ENCODE peak calls at places on chromosomes 13 and 19, in nine cellular contexts. One of them, this sample, is unnamed.
A peak's percentile ranks its signal among the peaks of the same experiment; 100 is the strongest.

GRCh38 chr13:99161512-99161911 is 39.1 kb upstream of the UBAC2 start:
- DNase-seq in Peyer's patch: no peak
- DNase-seq in OCI-LY7: no peak
- DNase-seq in upper lobe of left lung: no peak
- DNase-seq in mammary epithelial cell: no peak
- DNase-seq in heart left ventricle: no peak
- DNase-seq in ascending aorta: no peak
- DNase-seq in fibroblast of lung: no peak
- DNase-seq in effector memory CD4-positive, alpha-beta T cell: no peak
- DNase-seq in this sample: no peak

GRCh38 chr19:43779820-43780219 is 953 bp downstream of the KCNN4 start:
- DNase-seq in Peyer's patch: peak; percentile 43
- DNase-seq in OCI-LY7: peak; percentile 75
- DNase-seq in upper lobe of left lung: no peak
- DNase-seq in mammary epithelial cell: peak; percentile 49
- DNase-seq in heart left ventricle: no peak
- DNase-seq in ascending aorta: no peak
- DNase-seq in fibroblast of lung: no peak
- DNase-seq in effector memory CD4-positive, alpha-beta T cell: no peak
- DNase-seq in this sample: no peak

GRCh38 chr13:78603240-78603947 is at the start of gene POU4F1:
- DNase-seq in Peyer's patch: peak; percentile 67
- DNase-seq in OCI-LY7: peak; percentile 92
- DNase-seq in upper lobe of left lung: peak; percentile 89
- DNase-seq in mammary epithelial cell: peak; percentile 47
- DNase-seq in heart left ventricle: no peak
- DNase-seq in ascending aorta: no peak
- DNase-seq in fibroblast of lung: peak; percentile 26
- DNase-seq in effector memory CD4-positive, alpha-beta T cell: peak; percentile 45
- DNase-seq in this sample: no peak

GRCh38 chr13:20769091-20769490 is 4.7 kb downstream of the EEF1AKMT1 start:
- DNase-seq in Peyer's patch: no peak
- DNase-seq in OCI-LY7: no peak
- DNase-seq in upper lobe of left lung: no peak
- DNase-seq in mammary epithelial cell: no peak
- DNase-seq in heart left ventricle: no peak
- DNase-seq in ascending aorta: no peak
- DNase-seq in fibroblast of lung: no peak
- DNase-seq in effector memory CD4-positive, alpha-beta T cell: no peak
- DNase-seq in this sample: no peak

GRCh38 chr19:29724102-29724641 is 9.1 kb upstream of the C19orf12 start:
- DNase-seq in Peyer's patch: no peak
- DNase-seq in OCI-LY7: no peak
- DNase-seq in upper lobe of left lung: peak; percentile 83
- DNase-seq in mammary epithelial cell: no peak
- DNase-seq in heart left ventricle: no peak
- DNase-seq in ascending aorta: no peak
- DNase-seq in fibroblast of lung: peak; percentile 6
- DNase-seq in effector memory CD4-positive, alpha-beta T cell: no peak
- DNase-seq in this sample: no peak

GRCh38 chr19:1312732-1313694 is 27.3 kb downstream of the EFNA2 start:
- DNase-seq in Peyer's patch: no peak
- DNase-seq in OCI-LY7: no peak
- DNase-seq in upper lobe of left lung: peak; percentile 70
- DNase-seq in mammary epithelial cell: peak; percentile 61
- DNase-seq in heart left ventricle: no peak
- DNase-seq in ascending aorta: no peak
- DNase-seq in fibroblast of lung: peak; percentile 11
- DNase-seq in effector memory CD4-positive, alpha-beta T cell: no peak
- DNase-seq in this sample: no peak

GRCh38 chr19:1555802-1556638 is 12.1 kb downstream of the MEX3D start:
- DNase-seq in Peyer's patch: no peak
- DNase-seq in OCI-LY7: no peak
- DNase-seq in upper lobe of left lung: peak; percentile 82
- DNase-seq in mammary epithelial cell: no peak
- DNase-seq in heart left ventricle: no peak
- DNase-seq in ascending aorta: no peak
- DNase-seq in fibroblast of lung: no peak
- DNase-seq in effector memory CD4-positive, alpha-beta T cell: no peak
- DNase-seq in this sample: no peak

GRCh38 chr13:42078113-42078769 is 29.8 kb downstream of the DGKH start:
- DNase-seq in Peyer's patch: no peak
- DNase-seq in OCI-LY7: peak; percentile 4
- DNase-seq in upper lobe of left lung: no peak
- DNase-seq in mammary epithelial cell: no peak
- DNase-seq in heart left ventricle: no peak
- DNase-seq in ascending aorta: no peak
- DNase-seq in fibroblast of lung: no peak
- DNase-seq in effector memory CD4-positive, alpha-beta T cell: no peak
- DNase-seq in this sample: no peak

GRCh38 chr13:33174491-33174890 is 111.1 kb downstream of the STARD13 start:
- DNase-seq in Peyer's patch: no peak
- DNase-seq in OCI-LY7: no peak
- DNase-seq in upper lobe of left lung: no peak
- DNase-seq in mammary epithelial cell: no peak
- DNase-seq in heart left ventricle: no peak
- DNase-seq in ascending aorta: no peak
- DNase-seq in fibroblast of lung: no peak
- DNase-seq in effector memory CD4-positive, alpha-beta T cell: no peak
- DNase-seq in this sample: no peak

GRCh38 chr19:44575116-44575700 is 38.2 kb upstream of the IGSF23 start:
- DNase-seq in Peyer's patch: no peak
- DNase-seq in OCI-LY7: no peak
- DNase-seq in upper lobe of left lung: no peak
- DNase-seq in mammary epithelial cell: no peak
- DNase-seq in heart left ventricle: no peak
- DNase-seq in ascending aorta: no peak
- DNase-seq in fibroblast of lung: no peak
- DNase-seq in effector memory CD4-positive, alpha-beta T cell: no peak
- DNase-seq in this sample: no peak

GRCh38 chr13:112629161-112629560 is 41.2 kb upstream of the TUBGCP3 start:
- DNase-seq in Peyer's patch: no peak
- DNase-seq in OCI-LY7: no peak
- DNase-seq in upper lobe of left lung: no peak
- DNase-seq in mammary epithelial cell: no peak
- DNase-seq in heart left ventricle: no peak
- DNase-seq in ascending aorta: no peak
- DNase-seq in fibroblast of lung: no peak
- DNase-seq in effector memory CD4-positive, alpha-beta T cell: no peak
- DNase-seq in this sample: no peak

GRCh38 chr13:79508224-79508961 is 27.4 kb downstream of the NDFIP2 start:
- DNase-seq in Peyer's patch: no peak
- DNase-seq in OCI-LY7: no peak
- DNase-seq in upper lobe of left lung: no peak
- DNase-seq in mammary epithelial cell: no peak
- DNase-seq in heart left ventricle: no peak
- DNase-seq in ascending aorta: no peak
- DNase-seq in fibroblast of lung: no peak
- DNase-seq in effector memory CD4-positive, alpha-beta T cell: no peak
- DNase-seq in this sample: no peak

GRCh38 chr19:43765109-43765876 is 10.5 kb upstream of the SMG9 start:
- DNase-seq in Peyer's patch: no peak
- DNase-seq in OCI-LY7: peak; percentile 88
- DNase-seq in upper lobe of left lung: no peak
- DNase-seq in mammary epithelial cell: peak; percentile 98
- DNase-seq in heart left ventricle: peak; percentile 35
- DNase-seq in ascending aorta: peak; percentile 59
- DNase-seq in fibroblast of lung: peak; percentile 87
- DNase-seq in effector memory CD4-positive, alpha-beta T cell: peak; percentile 52
- DNase-seq in this sample: no peak

GRCh38 chr13:59409211-59409610 is 754.5 kb downstream of the DIAPH3 start:
- DNase-seq in Peyer's patch: no peak
- DNase-seq in OCI-LY7: no peak
- DNase-seq in upper lobe of left lung: no peak
- DNase-seq in mammary epithelial cell: no peak
- DNase-seq in heart left ventricle: peak; percentile 68
- DNase-seq in ascending aorta: no peak
- DNase-seq in fibroblast of lung: peak; percentile 77
- DNase-seq in effector memory CD4-positive, alpha-beta T cell: no peak
- DNase-seq in this sample: no peak

GRCh38 chr13:49690133-49690989 is 925 bp downstream of the EBPL start:
- DNase-seq in Peyer's patch: no peak
- DNase-seq in OCI-LY7: no peak
- DNase-seq in upper lobe of left lung: no peak
- DNase-seq in mammary epithelial cell: peak; percentile 33
- DNase-seq in heart left ventricle: no peak
- DNase-seq in ascending aorta: no peak
- DNase-seq in fibroblast of lung: peak; percentile 71
- DNase-seq in effector memory CD4-positive, alpha-beta T cell: no peak
- DNase-seq in this sample: peak; percentile 73

GRCh38 chr13:33057019-33057785 is 41.0 kb downstream of the KL start:
- DNase-seq in Peyer's patch: no peak
- DNase-seq in OCI-LY7: peak; percentile 4
- DNase-seq in upper lobe of left lung: no peak
- DNase-seq in mammary epithelial cell: peak; percentile 2
- DNase-seq in heart left ventricle: no peak
- DNase-seq in ascending aorta: no peak
- DNase-seq in fibroblast of lung: no peak
- DNase-seq in effector memory CD4-positive, alpha-beta T cell: no peak
- DNase-seq in this sample: no peak

GRCh38 chr19:2171349-2172145 is 7.8 kb downstream of the DOT1L start:
- DNase-seq in Peyer's patch: no peak
- DNase-seq in OCI-LY7: peak; percentile 82
- DNase-seq in upper lobe of left lung: peak; percentile 85
- DNase-seq in mammary epithelial cell: no peak
- DNase-seq in heart left ventricle: no peak
- DNase-seq in ascending aorta: no peak
- DNase-seq in fibroblast of lung: peak; percentile 55
- DNase-seq in effector memory CD4-positive, alpha-beta T cell: peak; percentile 71
- DNase-seq in this sample: no peak

GRCh38 chr13:73991384-73991783 is 142.8 kb downstream of the KLF12 start:
- DNase-seq in Peyer's patch: no peak
- DNase-seq in OCI-LY7: peak; percentile 80
- DNase-seq in upper lobe of left lung: no peak
- DNase-seq in mammary epithelial cell: no peak
- DNase-seq in heart left ventricle: no peak
- DNase-seq in ascending aorta: no peak
- DNase-seq in fibroblast of lung: no peak
- DNase-seq in effector memory CD4-positive, alpha-beta T cell: no peak
- DNase-seq in this sample: no peak

GRCh38 chr13:98279473-98280175 is 102.6 kb upstream of the RNF113B start:
- DNase-seq in Peyer's patch: no peak
- DNase-seq in OCI-LY7: peak; percentile 46
- DNase-seq in upper lobe of left lung: no peak
- DNase-seq in mammary epithelial cell: no peak
- DNase-seq in heart left ventricle: no peak
- DNase-seq in ascending aorta: no peak
- DNase-seq in fibroblast of lung: no peak
- DNase-seq in effector memory CD4-positive, alpha-beta T cell: no peak
- DNase-seq in this sample: no peak

GRCh38 chr13:85601526-85601925 is 197.7 kb downstream of the SLITRK6 start:
- DNase-seq in Peyer's patch: no peak
- DNase-seq in OCI-LY7: no peak
- DNase-seq in upper lobe of left lung: no peak
- DNase-seq in mammary epithelial cell: no peak
- DNase-seq in heart left ventricle: no peak
- DNase-seq in ascending aorta: no peak
- DNase-seq in fibroblast of lung: peak; percentile 52
- DNase-seq in effector memory CD4-positive, alpha-beta T cell: no peak
- DNase-seq in this sample: no peak

GRCh38 chr19:52086481-52086880 is 9.1 kb downstream of the ZNF841 start:
- DNase-seq in Peyer's patch: no peak
- DNase-seq in OCI-LY7: no peak
- DNase-seq in upper lobe of left lung: no peak
- DNase-seq in mammary epithelial cell: peak; percentile 46
- DNase-seq in heart left ventricle: no peak
- DNase-seq in ascending aorta: no peak
- DNase-seq in fibroblast of lung: peak; percentile 70
- DNase-seq in effector memory CD4-positive, alpha-beta T cell: no peak
- DNase-seq in this sample: no peak

GRCh38 chr19:38862321-38863059 is 12.7 kb upstream of the HNRNPL start:
- DNase-seq in Peyer's patch: no peak
- DNase-seq in OCI-LY7: no peak
- DNase-seq in upper lobe of left lung: no peak
- DNase-seq in mammary epithelial cell: no peak
- DNase-seq in heart left ventricle: peak; percentile 30
- DNase-seq in ascending aorta: no peak
- DNase-seq in fibroblast of lung: peak; percentile 45
- DNase-seq in effector memory CD4-positive, alpha-beta T cell: no peak
- DNase-seq in this sample: peak; percentile 96
- H3K27ac ChIP-seq in Peyer's patch: peak overlapping the region; percentile 40
- H3K27ac ChIP-seq in OCI-LY7: peak overlapping the region; percentile 31
- H3K27ac ChIP-seq in upper lobe of left lung: no peak overlapping the region
- H3K27ac ChIP-seq in mammary epithelial cell: no peak overlapping the region
- H3K27ac ChIP-seq in heart left ventricle: peak overlapping the region; percentile 76
- H3K27ac ChIP-seq in ascending aorta: no peak overlapping the region
- H3K27ac ChIP-seq in fibroblast of lung: no peak overlapping the region
- H3K27ac ChIP-seq in effector memory CD4-positive, alpha-beta T cell: no peak overlapping the region
- H3K27ac ChIP-seq in this sample: peak overlapping the region; percentile 67

DNA sequence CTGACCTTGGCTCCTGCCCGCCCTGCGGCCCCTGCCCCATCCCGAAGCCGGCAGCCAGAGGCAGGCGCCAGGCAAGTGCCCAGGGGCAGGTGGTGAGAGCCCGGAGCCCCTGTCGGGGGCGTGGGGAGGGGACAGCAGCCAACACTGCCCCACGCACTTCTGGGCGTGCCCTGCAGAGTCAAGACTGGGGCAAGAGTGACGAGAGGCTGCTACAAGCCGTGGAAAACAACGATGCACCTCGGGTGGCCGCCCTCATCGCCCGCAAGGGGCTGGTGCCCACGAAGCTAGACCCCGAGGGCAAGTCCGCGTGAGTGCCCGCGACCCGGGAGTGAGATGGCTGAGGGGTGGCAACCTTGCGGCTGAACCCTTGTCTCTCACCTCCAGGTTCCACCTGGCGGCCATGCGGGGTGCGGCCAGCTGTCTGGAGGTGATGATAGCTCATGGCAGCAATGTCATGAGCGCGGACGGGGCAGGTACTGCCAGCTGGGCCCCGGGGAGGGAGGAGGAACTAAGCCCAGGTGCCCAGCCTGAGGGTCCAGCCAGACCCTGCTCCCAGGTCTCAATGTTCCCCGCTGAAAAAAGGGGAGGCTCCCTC is 17.3 kb downstream of the ANKRD24 start:
- DNase-seq in Peyer's patch: peak; percentile 58
- DNase-seq in OCI-LY7: no peak
- DNase-seq in upper lobe of left lung: no peak
- DNase-seq in mammary epithelial cell: no peak
- DNase-seq in heart left ventricle: no peak
- DNase-seq in ascending aorta: no peak
- DNase-seq in fibroblast of lung: no peak
- DNase-seq in effector memory CD4-positive, alpha-beta T cell: no peak
- DNase-seq in this sample: no peak
- H3K4me3 ChIP-seq in Peyer's patch: no peak overlapping the region
- H3K4me3 ChIP-seq in OCI-LY7: no peak overlapping the region
- H3K4me3 ChIP-seq in upper lobe of left lung: no peak overlapping the region
- H3K4me3 ChIP-seq in mammary epithelial cell: no peak overlapping the region
- H3K4me3 ChIP-seq in heart left ventricle: no peak overlapping the region
- H3K4me3 ChIP-seq in ascending aorta: no peak overlapping the region
- H3K4me3 ChIP-seq in fibroblast of lung: no peak overlapping the region
- H3K4me3 ChIP-seq in effector memory CD4-positive, alpha-beta T cell: no peak overlapping the region
- H3K4me3 ChIP-seq in this sample: no peak overlapping the region

GRCh38 chr19:13034636-13035035 is 39.4 kb downstream of the NFIX start:
- DNase-seq in Peyer's patch: no peak
- DNase-seq in OCI-LY7: no peak
- DNase-seq in upper lobe of left lung: no peak
- DNase-seq in mammary epithelial cell: peak; percentile 49
- DNase-seq in heart left ventricle: no peak
- DNase-seq in ascending aorta: no peak
- DNase-seq in fibroblast of lung: no peak
- DNase-seq in effector memory CD4-positive, alpha-beta T cell: no peak
- DNase-seq in this sample: no peak
- H3K27ac ChIP-seq in Peyer's patch: peak overlapping the region; percentile 23
- H3K27ac ChIP-seq in OCI-LY7: no peak overlapping the region
- H3K27ac ChIP-seq in upper lobe of left lung: peak overlapping the region; percentile 68
- H3K27ac ChIP-seq in mammary epithelial cell: peak overlapping the region; percentile 97
- H3K27ac ChIP-seq in heart left ventricle: peak overlapping the region; percentile 83
- H3K27ac ChIP-seq in ascending aorta: peak overlapping the region; percentile 97
- H3K27ac ChIP-seq in fibroblast of lung: no peak overlapping the region
- H3K27ac ChIP-seq in effector memory CD4-positive, alpha-beta T cell: no peak overlapping the region
- H3K27ac ChIP-seq in this sample: peak overlapping the region; percentile 97

GRCh38 chr13:102915393-102915792 is 69.6 kb downstream of the ERCC5 start:
- DNase-seq in Peyer's patch: no peak
- DNase-seq in OCI-LY7: no peak
- DNase-seq in upper lobe of left lung: no peak
- DNase-seq in mammary epithelial cell: no peak
- DNase-seq in heart left ventricle: no peak
- DNase-seq in ascending aorta: no peak
- DNase-seq in fibroblast of lung: no peak
- DNase-seq in effector memory CD4-positive, alpha-beta T cell: no peak
- DNase-seq in this sample: no peak
- H3K4me3 ChIP-seq in Peyer's patch: no peak overlapping the region
- H3K4me3 ChIP-seq in OCI-LY7: no peak overlapping the region
- H3K4me3 ChIP-seq in upper lobe of left lung: no peak overlapping the region
- H3K4me3 ChIP-seq in mammary epithelial cell: no peak overlapping the region
- H3K4me3 ChIP-seq in heart left ventricle: no peak overlapping the region
- H3K4me3 ChIP-seq in ascending aorta: no peak overlapping the region
- H3K4me3 ChIP-seq in fibroblast of lung: no peak overlapping the region
- H3K4me3 ChIP-seq in effector memory CD4-positive, alpha-beta T cell: no peak overlapping the region
- H3K4me3 ChIP-seq in this sample: no peak overlapping the region